ENCODE peak calls at places on chromosomes 6 and 20, in five cellular contexts. N, L, W, I and Z are unnamed samples. For H3K4me1, the result is how much of the 10 kb centered on the place peaks cover.

GRCh38 chr6:113560908-113561307 is 296.2 kb upstream of the MARCKS start:
- DNase-seq in N (no peak), L (peak), W (no peak), I (no peak), Z (no peak)

GRCh38 chr6:106547556-106547955 is 81.7 kb downstream of the RTN4IP1 start:
- DNase-seq in N (no peak), L (no peak), W (no peak), I (no peak), Z (no peak)

GRCh38 chr6:85404497-85405174 is 45.2 kb upstream of the NT5E start:
- DNase-seq in N (no peak), L (peak), W (no peak), I (no peak), Z (no peak)

GRCh38 chr6:154156135-154156948 is 117.3 kb downstream of the OPRM1 start:
- DNase-seq in N (peak), L (peak), W (peak), I (peak), Z (peak)

GRCh38 chr6:166258854-166259276 is 49.3 kb downstream of the PRR18 start:
- DNase-seq in N (no peak), L (no peak), W (peak), I (peak), Z (no peak)

GRCh38 chr6:74480561-74480960 is 725.3 kb downstream of the COL12A1 start:
- DNase-seq in N (no peak), L (no peak), W (no peak), I (no peak), Z (no peak)

GRCh38 chr20:41136695-41137411 is 490 bp upstream of the PLCG1 start:
- DNase-seq in N (peak), L (peak), W (peak), I (peak), Z (peak)

GRCh38 chr6:31121131-31121790 is 1.0 kb upstream of the CDSN start:
- DNase-seq in N (no peak), L (no peak), W (no peak), I (no peak), Z (no peak)

GRCh38 chr20:24981282-24981681 is 11.3 kb downstream of the APMAP start:
- DNase-seq in N (no peak), L (no peak), W (no peak), I (no peak), Z (no peak)

GRCh38 chr6:3252369-3252768 is 6.4 kb upstream of the PSMG4 start:
- DNase-seq in N (no peak), L (no peak), W (no peak), I (no peak), Z (no peak)

GRCh38 chr6:52346503-52346902 is 15.4 kb upstream of the PAQR8 start:
- DNase-seq in N (no peak), L (no peak), W (no peak), I (no peak), Z (no peak)

GRCh38 chr20:45456632-45457031 is 12.9 kb upstream of the WFDC2 start:
- DNase-seq in N (no peak), L (peak), W (peak), I (no peak), Z (no peak)

GRCh38 chr20:11451793-11452291 is 465.9 kb upstream of the BTBD3 start:
- DNase-seq in N (no peak), L (no peak), W (no peak), I (no peak), Z (no peak)

GRCh38 chr6:105200133-105200730 is 20.4 kb upstream of the POPDC3 start:
- DNase-seq in N (no peak), L (no peak), W (no peak), I (no peak), Z (no peak)

GRCh38 chr20:21435576-21435975 is 38.2 kb upstream of the NKX2-4 start:
- DNase-seq in N (no peak), L (no peak), W (no peak), I (no peak), Z (no peak)

GRCh38 chr20:23152308-23152892 is 66.3 kb upstream of the CD93 start:
- DNase-seq in N (no peak), L (peak), W (no peak), I (no peak), Z (no peak)

GRCh38 chr6:46796842-46797241 is 3.7 kb downstream of the MEP1A start:
- DNase-seq in N (no peak), L (no peak), W (no peak), I (no peak), Z (no peak)

GRCh38 chr6:91240878-91241603 is 654.2 kb upstream of the MAP3K7 start:
- DNase-seq in N (no peak), L (no peak), W (no peak), I (no peak), Z (no peak)

GRCh38 chr6:22838346-22838745 is 269.0 kb downstream of the HDGFL1 start:
- DNase-seq in N (no peak), L (no peak), W (no peak), I (no peak), Z (no peak)

GRCh38 chr6:43899830-43900229 is 129.8 kb downstream of the VEGFA start:
- DNase-seq in N (no peak), L (no peak), W (no peak), I (no peak), Z (no peak)

GRCh38 chr6:21450628-21451027 is 142.9 kb upstream of the SOX4 start:
- DNase-seq in N (no peak), L (no peak), W (no peak), I (no peak), Z (no peak)

GRCh38 chr6:72699142-72699541 is 77.3 kb downstream of the KCNQ5 start:
- DNase-seq in N (no peak), L (no peak), W (no peak), I (no peak), Z (no peak)

GRCh38 chr20:56995635-56996075 is 270.8 kb downstream of the BMP7 start:
- DNase-seq in N (no peak), L (no peak), W (no peak), I (no peak), Z (no peak)

GRCh38 chr6:71181565-71181964 is 107.0 kb upstream of the OGFRL1 start:
- DNase-seq in N (no peak), L (no peak), W (no peak), I (no peak), Z (no peak)

GRCh38 chr6:14178083-14178445 is 60.5 kb downstream of the CD83 start:
- DNase-seq in N (no peak), L (no peak), W (no peak), I (no peak), Z (no peak)

GRCh38 chr6:34964564-34964963 is 75.5 kb downstream of the ANKS1A start:
- DNase-seq in N (no peak), L (no peak), W (no peak), I (no peak), Z (no peak)

GRCh38 chr6:155177369-155177961 is 86.3 kb upstream of the CLDN20 start:
- DNase-seq in N (no peak), L (peak), W (no peak), I (no peak), Z (no peak)

GRCh38 chr6:136607204-136607931 is 57.1 kb upstream of the MAP7 start:
- DNase-seq in N (no peak), L (peak), W (no peak), I (no peak), Z (no peak)

GRCh38 chr20:51125774-51126173 is 102.9 kb upstream of the KCNG1 start:
- DNase-seq in N (no peak), L (no peak), W (no peak), I (no peak), Z (no peak)

GRCh38 chr6:112154711-112155110 is 67.3 kb downstream of the FAM229B start:
- DNase-seq in N (no peak), L (no peak), W (no peak), I (no peak), Z (no peak)

GRCh38 chr20:63095718-63096654 is 89.2 kb upstream of the BHLHE23 start:
- DNase-seq in N (peak), L (no peak), W (no peak), I (peak), Z (no peak)

GRCh38 chr6:52643158-52643557 is 27.8 kb upstream of the TMEM14A start:
- DNase-seq in N (no peak), L (no peak), W (no peak), I (no peak), Z (no peak)

GRCh38 chr20:3616250-3616649 is 46.9 kb downstream of the GFRA4 start:
- DNase-seq in N (no peak), L (peak), W (peak), I (peak), Z (no peak)

GRCh38 chr6:14552891-14553290 is 435.3 kb downstream of the CD83 start:
- DNase-seq in N (no peak), L (no peak), W (no peak), I (no peak), Z (no peak)

GRCh38 chr6:47521966-47522365 is 44.4 kb downstream of the CD2AP start:
- DNase-seq in N (no peak), L (no peak), W (no peak), I (no peak), Z (no peak)

DNA sequence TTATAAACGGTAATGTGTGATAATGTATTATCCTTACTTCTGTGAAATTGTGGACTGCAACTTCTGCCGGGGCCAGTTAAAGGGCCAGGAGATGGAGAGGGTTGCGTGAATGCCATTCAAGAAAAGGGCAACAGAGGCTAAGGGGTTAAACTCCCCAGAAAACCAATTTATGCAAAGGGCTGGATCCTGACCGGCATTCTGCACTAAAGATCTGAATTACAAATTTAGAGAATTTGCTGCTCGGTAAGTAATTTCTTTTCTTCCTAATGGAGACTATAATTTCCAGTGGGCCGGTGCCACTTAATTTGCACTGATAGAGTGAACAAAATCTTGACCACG is 130.1 kb downstream of the BCAS1 start:
- DNase-seq in N (no peak), L (no peak), W (no peak), I (no peak), Z (no peak)
- H3K27ac ChIP-seq in N (peak), L (peak), W (peak), I (peak), Z (no peak)

GRCh38 chr20:33821270-33821836 is 10.2 kb downstream of the CHMP4B start:
- DNase-seq in N (no peak), L (no peak), W (no peak), I (no peak), Z (no peak)
- H3K4me1 ChIP-seq in N (under half), L (under half), W (under half), I (half or more), Z (under half)

GRCh38 chr6:110626442-110626841 is 150.0 kb upstream of the SLC22A16 start:
- DNase-seq in N (no peak), L (no peak), W (no peak), I (no peak), Z (no peak)
- H3K27ac ChIP-seq in N (no peak), L (no peak), W (peak), I (no peak), Z (no peak)

DNA sequence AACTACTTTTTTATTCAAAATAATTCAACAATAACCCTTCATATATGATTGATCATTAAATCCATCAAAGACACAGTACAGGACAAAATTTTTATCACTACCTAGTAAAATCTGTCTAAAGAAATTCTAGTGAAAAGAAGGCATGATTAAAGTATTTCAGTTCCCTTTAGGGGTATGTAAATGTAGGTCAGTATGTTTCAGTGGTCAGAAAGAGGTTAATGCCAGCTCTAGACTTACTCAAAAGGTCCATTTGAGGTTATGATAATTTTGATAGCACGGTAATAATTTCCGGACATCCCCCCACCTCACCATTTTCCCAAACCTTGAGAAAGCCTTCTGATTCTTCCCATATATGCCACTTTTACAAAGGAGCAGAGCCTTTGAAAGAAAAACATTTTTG is 193.5 kb upstream of the ID4 start:
- DNase-seq in N (no peak), L (no peak), W (no peak), I (no peak), Z (no peak)
- H3K4me1 ChIP-seq in N (under half), L (under half), W (under half), I (under half), Z (under half)

GRCh38 chr6:42140756-42141602 is 1.4 kb downstream of the C6orf132 start:
- DNase-seq in N (no peak), L (no peak), W (no peak), I (no peak), Z (no peak)

GRCh38 chr6:42141603-42142117 is 760 bp downstream of the C6orf132 start:
- DNase-seq in N (no peak), L (no peak), W (no peak), I (no peak), Z (no peak)

GRCh38 chr6:42138630-42139619 is 3.5 kb downstream of the C6orf132 start:
- DNase-seq in N (no peak), L (peak), W (no peak), I (no peak), Z (no peak)

GRCh38 chr6:42138190-42138589 is 4.2 kb downstream of the C6orf132 start:
- DNase-seq in N (no peak), L (no peak), W (no peak), I (no peak), Z (no peak)

GRCh38 chr6:42140051-42140450 is 2.4 kb downstream of the C6orf132 start:
- DNase-seq in N (no peak), L (no peak), W (no peak), I (no peak), Z (no peak)
- H3K27ac ChIP-seq in N (peak), L (no peak), W (no peak), I (no peak), Z (no peak)

GRCh38 chr20:53074811-53075314 is 102.7 kb downstream of the TSHZ2 start:
- DNase-seq in N (no peak), L (no peak), W (no peak), I (no peak), Z (no peak)
- H3K4me1 ChIP-seq in N (under half), L (under half), W (under half), I (under half), Z (under half)

DNA sequence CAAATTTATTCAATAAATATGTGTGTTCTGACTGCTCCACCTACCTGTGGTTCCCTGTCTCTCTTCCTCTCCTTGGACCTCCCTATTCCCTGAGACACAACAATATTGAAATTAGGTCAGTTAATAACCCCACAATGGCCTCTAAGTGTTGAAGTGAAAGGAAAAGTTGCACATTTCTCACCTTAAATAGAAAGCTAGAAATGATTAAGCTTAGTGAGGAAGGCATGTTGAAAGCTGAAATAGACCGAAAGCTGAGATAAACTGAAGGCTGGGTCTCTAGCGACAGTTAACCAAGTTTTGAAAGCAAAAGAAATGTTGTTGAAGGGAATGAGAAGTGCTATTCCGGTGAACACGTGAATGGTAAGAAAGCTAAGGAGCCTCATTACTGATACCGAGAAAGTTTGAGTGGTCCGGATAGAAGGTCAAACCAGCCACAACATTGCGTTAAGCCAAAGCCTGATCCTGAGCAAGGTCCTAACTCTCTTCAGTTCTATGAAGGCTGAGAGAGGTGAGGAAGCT is 34.1 kb downstream of the UST start:
- DNase-seq in N (no peak), L (no peak), W (no peak), I (no peak), Z (no peak)
- H3K27ac ChIP-seq in N (no peak), L (no peak), W (no peak), I (no peak), Z (no peak)

GRCh38 chr20:10304474-10305046 is 85.9 kb downstream of the SNAP25 start:
- DNase-seq in N (no peak), L (no peak), W (no peak), I (no peak), Z (no peak)

GRCh38 chr20:10308652-10309051 is 90.0 kb downstream of the SNAP25 start:
- DNase-seq in N (no peak), L (no peak), W (no peak), I (no peak), Z (no peak)

GRCh38 chr20:10309326-10309725 is 90.7 kb downstream of the SNAP25 start:
- DNase-seq in N (no peak), L (peak), W (no peak), I (no peak), Z (no peak)

GRCh38 chr20:10306440-10307358 is 88.1 kb downstream of the SNAP25 start:
- DNase-seq in N (no peak), L (peak), W (no peak), I (no peak), Z (no peak)

DNA sequence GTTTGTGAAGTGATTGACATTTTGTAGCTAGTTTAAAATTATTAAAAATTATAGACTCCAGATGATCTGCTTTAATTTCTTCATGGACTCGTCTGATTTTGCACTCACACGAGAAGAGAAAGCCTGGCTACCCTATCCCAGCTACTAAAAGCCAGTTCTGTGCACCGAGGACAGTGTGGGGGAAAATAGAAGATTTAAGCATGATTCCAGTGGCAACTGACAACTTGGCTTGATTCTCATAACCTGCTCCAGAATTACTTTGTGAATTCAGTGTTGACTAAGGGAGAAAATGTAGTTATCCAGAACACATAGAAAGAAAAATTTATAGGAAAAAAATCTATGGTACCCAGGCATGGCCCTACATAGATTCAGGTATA is 88.7 kb downstream of the SNAP25 start:
- DNase-seq in N (no peak), L (no peak), W (no peak), I (no peak), Z (no peak)
- H3K4me1 ChIP-seq in N (under half), L (under half), W (under half), I (under half), Z (under half)